ENCODE peak calls at places on chromosome 1, in eight cellular contexts. I is adipocyte; D is activated CD4-positive, alpha-beta T cell treated with anti-CD3 and anti-CD28 coated beads, Interleukin-2, amount 50 U/mL, for 1 hour; U is anterior cingulate cortex; X is GM06990; S is T-helper 1 cell; L is left lung; Z is HS-5. Y is an unnamed sample.

GRCh38 chr1:152110860-152111514 is 4.3 kb downstream of the TCHH start:
- DNase-seq in I (peak; percentile 58), D (no peak), U (no peak), X (no peak), S (peak; percentile 60), L (peak; percentile 84), Z (no peak), Y (no peak)

GRCh38 chr1:156281281-156282142 is 1.1 kb downstream of the SMG5 start:
- DNase-seq in I (peak; percentile 71), D (no peak), U (no peak), X (peak; percentile 56), S (peak; percentile 46), L (no peak), Z (no peak), Y (peak; percentile 11)

GRCh38 chr1:10631811-10632481 is 157.2 kb downstream of the PEX14 start:
- DNase-seq in I (no peak), D (no peak), U (no peak), X (no peak), S (no peak), L (peak; percentile 58), Z (no peak), Y (no peak)

GRCh38 chr1:20710450-20711284 is 7.1 kb downstream of the KIF17 start:
- DNase-seq in I (no peak), D (no peak), U (no peak), X (no peak), S (no peak), L (no peak), Z (no peak), Y (no peak)

GRCh38 chr1:61079898-61080336 is 2.4 kb upstream of the NFIA start:
- DNase-seq in I (peak; percentile 82), D (no peak), U (peak; percentile 76), X (no peak), S (no peak), L (peak; percentile 82), Z (no peak), Y (no peak)

GRCh38 chr1:19756480-19756879 is 43.2 kb downstream of the TMCO4 start:
- DNase-seq in I (no peak), D (no peak), U (no peak), X (no peak), S (no peak), L (no peak), Z (no peak), Y (no peak)

GRCh38 chr1:59232209-59232608 is 64.7 kb upstream of the FGGY start:
- DNase-seq in I (peak; percentile 44), D (no peak), U (no peak), X (no peak), S (no peak), L (no peak), Z (no peak), Y (no peak)

GRCh38 chr1:224730950-224731349 is 114.8 kb downstream of the CNIH3 start:
- DNase-seq in I (peak; percentile 56), D (no peak), U (no peak), X (no peak), S (no peak), L (no peak), Z (no peak), Y (no peak)

GRCh38 chr1:207952617-207953542 is 42.0 kb upstream of the CD34 start:
- DNase-seq in I (no peak), D (no peak), U (no peak), X (no peak), S (no peak), L (no peak), Z (no peak), Y (no peak)

GRCh38 chr1:158961178-158961577 is 29.8 kb downstream of the PYHIN1 start:
- DNase-seq in I (no peak), D (no peak), U (no peak), X (no peak), S (no peak), L (no peak), Z (no peak), Y (no peak)

GRCh38 chr1:116711061-116711582 is 43.1 kb upstream of the CD2 start:
- DNase-seq in I (peak; percentile 23), D (no peak), U (no peak), X (no peak), S (no peak), L (no peak), Z (no peak), Y (no peak)

GRCh38 chr1:109091196-109092193 is 931 bp downstream of the TMEM167B start:
- DNase-seq in I (peak; percentile 48), D (no peak), U (no peak), X (no peak), S (peak; percentile 20), L (no peak), Z (no peak), Y (no peak)

GRCh38 chr1:32362474-32363313 is at the start of the genes FAM229A and TSSK3:
- DNase-seq in I (no peak), D (no peak), U (no peak), X (no peak), S (no peak), L (peak; percentile 41), Z (no peak), Y (no peak)

GRCh38 chr1:32405672-32406467 is 11.6 kb upstream of the BSDC1 start:
- DNase-seq in I (no peak), D (no peak), U (no peak), X (no peak), S (no peak), L (no peak), Z (no peak), Y (no peak)

GRCh38 chr1:159141584-159142518 is 29.6 kb upstream of the CADM3 start:
- DNase-seq in I (peak; percentile 10), D (no peak), U (peak; percentile 51), X (no peak), S (no peak), L (no peak), Z (peak; percentile 56), Y (no peak)

GRCh38 chr1:210231846-210232523 is 611 bp upstream of the SERTAD4 start:
- DNase-seq in I (peak; percentile 88), D (no peak), U (no peak), X (no peak), S (no peak), L (no peak), Z (no peak), Y (no peak)

GRCh38 chr1:203116048-203116810 is 11.3 kb upstream of the ADORA1 start:
- DNase-seq in I (no peak), D (no peak), U (no peak), X (no peak), S (no peak), L (no peak), Z (no peak), Y (no peak)

GRCh38 chr1:109780982-109781381 is 17.3 kb upstream of the EPS8L3 start:
- DNase-seq in I (no peak), D (no peak), U (no peak), X (no peak), S (no peak), L (no peak), Z (no peak), Y (no peak)

GRCh38 chr1:200040516-200041138 is 13.1 kb downstream of the NR5A2 start:
- DNase-seq in I (peak; percentile 14), D (no peak), U (no peak), X (peak; percentile 30), S (no peak), L (no peak), Z (no peak), Y (no peak)

GRCh38 chr1:235703516-235703915 is 53.9 kb upstream of the GNG4 start:
- DNase-seq in I (peak; percentile 39), D (no peak), U (no peak), X (no peak), S (no peak), L (no peak), Z (peak; percentile 67), Y (no peak)

GRCh38 chr1:84156210-84156621 is 12.1 kb downstream of the PRKACB start:
- DNase-seq in I (peak; percentile 62), D (no peak), U (no peak), X (no peak), S (peak; percentile 43), L (no peak), Z (peak; percentile 58), Y (no peak)

GRCh38 chr1:155970531-155971167 is 7.7 kb downstream of the ARHGEF2 start:
- DNase-seq in I (peak; percentile 75), D (no peak), U (peak; percentile 71), X (peak; percentile 62), S (peak; percentile 35), L (peak; percentile 96), Z (peak; percentile 57), Y (no peak)

GRCh38 chr1:218421531-218421930 is 76.4 kb downstream of the TGFB2 start:
- DNase-seq in I (no peak), D (no peak), U (no peak), X (no peak), S (no peak), L (no peak), Z (no peak), Y (no peak)

GRCh38 chr1:111199881-111200801 is at the start of gene DENND2D:
- DNase-seq in I (no peak), D (peak; percentile 61), U (peak; percentile 41), X (no peak), S (peak; percentile 83), L (peak; percentile 86), Z (no peak), Y (peak; percentile 53)

GRCh38 chr1:62070384-62071011 is 124.2 kb upstream of the L1TD1 start:
- DNase-seq in I (peak; percentile 67), D (no peak), U (no peak), X (no peak), S (no peak), L (no peak), Z (no peak), Y (no peak)

GRCh38 chr1:213166868-213167267 is 115.8 kb downstream of the RPS6KC1 start:
- DNase-seq in I (no peak), D (no peak), U (no peak), X (no peak), S (no peak), L (no peak), Z (no peak), Y (no peak)

GRCh38 chr1:245084551-245084950 is 70.2 kb upstream of the KIF26B start:
- DNase-seq in I (no peak), D (no peak), U (no peak), X (no peak), S (no peak), L (no peak), Z (no peak), Y (no peak)

GRCh38 chr1:207808911-207809555 is 57.2 kb downstream of the CD46 start:
- DNase-seq in I (no peak), D (no peak), U (no peak), X (no peak), S (no peak), L (no peak), Z (no peak), Y (no peak)